ENCODE peak calls at places on chromosome 16, in eight cellular contexts. One of them, this sample, is unnamed.

GRCh38 chr16:82694239-82694874 is 67.6 kb downstream of the CDH13 start:
- DNase-seq in BE2C: no peak
- DNase-seq in cardiac fibroblast: peak
- DNase-seq in lung: no peak
- DNase-seq in uterus: no peak
- DNase-seq in GM23338: no peak
- DNase-seq in heart left ventricle: no peak
- DNase-seq in pancreas: no peak
- DNase-seq in this sample: no peak

GRCh38 chr16:58773870-58774269 is 39.8 kb upstream of the GOT2 start:
- DNase-seq in BE2C: no peak
- DNase-seq in cardiac fibroblast: no peak
- DNase-seq in lung: no peak
- DNase-seq in uterus: no peak
- DNase-seq in GM23338: no peak
- DNase-seq in heart left ventricle: no peak
- DNase-seq in pancreas: no peak
- DNase-seq in this sample: no peak

GRCh38 chr16:66103245-66103644 is 263.2 kb upstream of the CDH5 start:
- DNase-seq in BE2C: no peak
- DNase-seq in cardiac fibroblast: peak
- DNase-seq in lung: no peak
- DNase-seq in uterus: no peak
- DNase-seq in GM23338: no peak
- DNase-seq in heart left ventricle: no peak
- DNase-seq in pancreas: no peak
- DNase-seq in this sample: no peak

GRCh38 chr16:27618611-27619380 is 68.9 kb downstream of the KATNIP start:
- DNase-seq in BE2C: no peak
- DNase-seq in cardiac fibroblast: no peak
- DNase-seq in lung: no peak
- DNase-seq in uterus: no peak
- DNase-seq in GM23338: no peak
- DNase-seq in heart left ventricle: no peak
- DNase-seq in pancreas: no peak
- DNase-seq in this sample: no peak

GRCh38 chr16:23570992-23571632 is 13.6 kb downstream of the UBFD1 start:
- DNase-seq in BE2C: no peak
- DNase-seq in cardiac fibroblast: no peak
- DNase-seq in lung: no peak
- DNase-seq in uterus: no peak
- DNase-seq in GM23338: no peak
- DNase-seq in heart left ventricle: no peak
- DNase-seq in pancreas: no peak
- DNase-seq in this sample: no peak

GRCh38 chr16:86095906-86096485 is 197.0 kb downstream of the IRF8 start:
- DNase-seq in BE2C: no peak
- DNase-seq in cardiac fibroblast: no peak
- DNase-seq in lung: no peak
- DNase-seq in uterus: no peak
- DNase-seq in GM23338: no peak
- DNase-seq in heart left ventricle: no peak
- DNase-seq in pancreas: no peak
- DNase-seq in this sample: no peak

GRCh38 chr16:2799852-2800226 is 1.6 kb downstream of the PRSS41 start:
- DNase-seq in BE2C: no peak
- DNase-seq in cardiac fibroblast: no peak
- DNase-seq in lung: peak
- DNase-seq in uterus: no peak
- DNase-seq in GM23338: no peak
- DNase-seq in heart left ventricle: no peak
- DNase-seq in pancreas: no peak
- DNase-seq in this sample: no peak

GRCh38 chr16:68069511-68070248 is 15.5 kb upstream of the NFATC3 start:
- DNase-seq in BE2C: no peak
- DNase-seq in cardiac fibroblast: no peak
- DNase-seq in lung: peak
- DNase-seq in uterus: no peak
- DNase-seq in GM23338: no peak
- DNase-seq in heart left ventricle: peak
- DNase-seq in pancreas: peak
- DNase-seq in this sample: no peak

GRCh38 chr16:69443809-69444611 is 19.6 kb downstream of the CYB5B start:
- DNase-seq in BE2C: peak
- DNase-seq in cardiac fibroblast: peak
- DNase-seq in lung: no peak
- DNase-seq in uterus: peak
- DNase-seq in GM23338: no peak
- DNase-seq in heart left ventricle: peak
- DNase-seq in pancreas: no peak
- DNase-seq in this sample: no peak

GRCh38 chr16:84735846-84736586 is 36.2 kb downstream of the USP10 start:
- DNase-seq in BE2C: peak
- DNase-seq in cardiac fibroblast: peak
- DNase-seq in lung: peak
- DNase-seq in uterus: no peak
- DNase-seq in GM23338: no peak
- DNase-seq in heart left ventricle: peak
- DNase-seq in pancreas: no peak
- DNase-seq in this sample: no peak

GRCh38 chr16:77816293-77816692 is 27.9 kb downstream of the VAT1L start:
- DNase-seq in BE2C: no peak
- DNase-seq in cardiac fibroblast: peak
- DNase-seq in lung: no peak
- DNase-seq in uterus: no peak
- DNase-seq in GM23338: no peak
- DNase-seq in heart left ventricle: no peak
- DNase-seq in pancreas: peak
- DNase-seq in this sample: no peak

GRCh38 chr16:80029706-80030481 is 429.4 kb upstream of the MAF start:
- DNase-seq in BE2C: no peak
- DNase-seq in cardiac fibroblast: no peak
- DNase-seq in lung: no peak
- DNase-seq in uterus: no peak
- DNase-seq in GM23338: no peak
- DNase-seq in heart left ventricle: no peak
- DNase-seq in pancreas: no peak
- DNase-seq in this sample: no peak

GRCh38 chr16:23107878-23108277 is 41.4 kb downstream of the USP31 start:
- DNase-seq in BE2C: no peak
- DNase-seq in cardiac fibroblast: no peak
- DNase-seq in lung: no peak
- DNase-seq in uterus: no peak
- DNase-seq in GM23338: no peak
- DNase-seq in heart left ventricle: no peak
- DNase-seq in pancreas: no peak
- DNase-seq in this sample: no peak

GRCh38 chr16:81164481-81164880 is 68.3 kb upstream of the GCSH start:
- DNase-seq in BE2C: no peak
- DNase-seq in cardiac fibroblast: no peak
- DNase-seq in lung: no peak
- DNase-seq in uterus: no peak
- DNase-seq in GM23338: no peak
- DNase-seq in heart left ventricle: no peak
- DNase-seq in pancreas: no peak
- DNase-seq in this sample: no peak

GRCh38 chr16:48611329-48612137 is 1.6 kb upstream of the N4BP1 start:
- DNase-seq in BE2C: no peak
- DNase-seq in cardiac fibroblast: no peak
- DNase-seq in lung: no peak
- DNase-seq in uterus: no peak
- DNase-seq in GM23338: peak
- DNase-seq in heart left ventricle: no peak
- DNase-seq in pancreas: no peak
- DNase-seq in this sample: peak

GRCh38 chr16:50644730-50645129 is 36.4 kb downstream of the SNX20 start:
- DNase-seq in BE2C: no peak
- DNase-seq in cardiac fibroblast: peak
- DNase-seq in lung: no peak
- DNase-seq in uterus: peak
- DNase-seq in GM23338: peak
- DNase-seq in heart left ventricle: no peak
- DNase-seq in pancreas: no peak
- DNase-seq in this sample: peak

GRCh38 chr16:56424404-56424765 is 960 bp downstream of the AMFR start:
- DNase-seq in BE2C: no peak
- DNase-seq in cardiac fibroblast: peak
- DNase-seq in lung: no peak
- DNase-seq in uterus: no peak
- DNase-seq in GM23338: peak
- DNase-seq in heart left ventricle: no peak
- DNase-seq in pancreas: no peak
- DNase-seq in this sample: no peak
- H3K4me3 ChIP-seq in BE2C: peak
- H3K4me3 ChIP-seq in cardiac fibroblast: peak
- H3K4me3 ChIP-seq in lung: peak
- H3K4me3 ChIP-seq in uterus: peak
- H3K4me3 ChIP-seq in GM23338: peak
- H3K4me3 ChIP-seq in heart left ventricle: peak
- H3K4me3 ChIP-seq in pancreas: peak
- H3K4me3 ChIP-seq in this sample: peak

GRCh38 chr16:54094641-54095040 is 191.9 kb downstream of the IRX3 start:
- DNase-seq in BE2C: no peak
- DNase-seq in cardiac fibroblast: no peak
- DNase-seq in lung: no peak
- DNase-seq in uterus: no peak
- DNase-seq in GM23338: no peak
- DNase-seq in heart left ventricle: no peak
- DNase-seq in pancreas: no peak
- DNase-seq in this sample: no peak
- TF ChIP-seq CTCF in BE2C: no peak
- TF ChIP-seq CTCF in cardiac fibroblast: no peak
- TF ChIP-seq CTCF in lung: no peak
- TF ChIP-seq CTCF in uterus: no peak
- TF ChIP-seq CTCF in GM23338: no peak
- TF ChIP-seq CTCF in heart left ventricle: no peak
- TF ChIP-seq CTCF in pancreas: no peak
- TF ChIP-seq CTCF in this sample: no peak

GRCh38 chr16:87950765-87951549 is at the start of gene BANP:
- DNase-seq in BE2C: peak
- DNase-seq in cardiac fibroblast: peak
- DNase-seq in lung: peak
- DNase-seq in uterus: peak
- DNase-seq in GM23338: peak
- DNase-seq in heart left ventricle: peak
- DNase-seq in pancreas: peak
- DNase-seq in this sample: peak

GRCh38 chr16:87951550-87952538 is 610 bp downstream of the BANP start:
- DNase-seq in BE2C: no peak
- DNase-seq in cardiac fibroblast: peak
- DNase-seq in lung: no peak
- DNase-seq in uterus: no peak
- DNase-seq in GM23338: peak
- DNase-seq in heart left ventricle: peak
- DNase-seq in pancreas: peak
- DNase-seq in this sample: peak

GRCh38 chr16:87953308-87954208 is 2.3 kb downstream of the BANP start:
- DNase-seq in BE2C: no peak
- DNase-seq in cardiac fibroblast: no peak
- DNase-seq in lung: no peak
- DNase-seq in uterus: no peak
- DNase-seq in GM23338: no peak
- DNase-seq in heart left ventricle: no peak
- DNase-seq in pancreas: no peak
- DNase-seq in this sample: no peak

GRCh38 chr16:87954361-87954760 is 3.1 kb downstream of the BANP start:
- DNase-seq in BE2C: no peak
- DNase-seq in cardiac fibroblast: no peak
- DNase-seq in lung: no peak
- DNase-seq in uterus: no peak
- DNase-seq in GM23338: no peak
- DNase-seq in heart left ventricle: no peak
- DNase-seq in pancreas: no peak
- DNase-seq in this sample: no peak

DNA sequence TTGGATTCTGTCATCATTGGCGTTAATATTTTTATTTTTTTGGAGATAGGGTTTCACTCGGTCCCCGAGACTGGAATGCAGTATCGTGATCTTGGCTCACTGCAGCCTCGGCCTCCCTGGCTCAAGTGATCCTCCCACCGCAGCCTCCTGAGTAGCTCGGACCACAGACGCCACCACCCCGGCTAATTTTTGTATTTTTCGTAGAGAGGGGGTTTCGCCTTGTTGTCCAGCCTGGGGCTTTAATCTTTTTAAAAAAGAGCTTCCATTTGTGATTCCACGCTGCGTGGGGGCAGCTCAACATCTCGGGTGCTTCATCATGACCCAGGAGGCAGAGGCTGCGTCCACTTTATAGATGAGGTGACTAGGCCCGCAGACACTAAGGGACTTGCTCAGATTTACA is 1.5 kb downstream of the BANP start:
- DNase-seq in BE2C: no peak
- DNase-seq in cardiac fibroblast: no peak
- DNase-seq in lung: no peak
- DNase-seq in uterus: no peak
- DNase-seq in GM23338: no peak
- DNase-seq in heart left ventricle: no peak
- DNase-seq in pancreas: no peak
- DNase-seq in this sample: no peak
- H3K4me3 ChIP-seq in BE2C: peak
- H3K4me3 ChIP-seq in cardiac fibroblast: peak
- H3K4me3 ChIP-seq in lung: no peak
- H3K4me3 ChIP-seq in uterus: no peak
- H3K4me3 ChIP-seq in GM23338: peak
- H3K4me3 ChIP-seq in heart left ventricle: no peak
- H3K4me3 ChIP-seq in pancreas: no peak
- H3K4me3 ChIP-seq in this sample: peak

GRCh38 chr16:61149709-61150108 is 886.5 kb downstream of the CDH8 start:
- DNase-seq in BE2C: no peak
- DNase-seq in cardiac fibroblast: no peak
- DNase-seq in lung: no peak
- DNase-seq in uterus: no peak
- DNase-seq in GM23338: no peak
- DNase-seq in heart left ventricle: no peak
- DNase-seq in pancreas: no peak
- DNase-seq in this sample: no peak

GRCh38 chr16:61150351-61150750 is 885.9 kb downstream of the CDH8 start:
- DNase-seq in BE2C: no peak
- DNase-seq in cardiac fibroblast: no peak
- DNase-seq in lung: no peak
- DNase-seq in uterus: no peak
- DNase-seq in GM23338: no peak
- DNase-seq in heart left ventricle: no peak
- DNase-seq in pancreas: no peak
- DNase-seq in this sample: no peak

GRCh38 chr16:61146429-61146828 is 889.8 kb downstream of the CDH8 start:
- DNase-seq in BE2C: no peak
- DNase-seq in cardiac fibroblast: no peak
- DNase-seq in lung: no peak
- DNase-seq in uterus: no peak
- DNase-seq in GM23338: no peak
- DNase-seq in heart left ventricle: no peak
- DNase-seq in pancreas: no peak
- DNase-seq in this sample: peak

DNA sequence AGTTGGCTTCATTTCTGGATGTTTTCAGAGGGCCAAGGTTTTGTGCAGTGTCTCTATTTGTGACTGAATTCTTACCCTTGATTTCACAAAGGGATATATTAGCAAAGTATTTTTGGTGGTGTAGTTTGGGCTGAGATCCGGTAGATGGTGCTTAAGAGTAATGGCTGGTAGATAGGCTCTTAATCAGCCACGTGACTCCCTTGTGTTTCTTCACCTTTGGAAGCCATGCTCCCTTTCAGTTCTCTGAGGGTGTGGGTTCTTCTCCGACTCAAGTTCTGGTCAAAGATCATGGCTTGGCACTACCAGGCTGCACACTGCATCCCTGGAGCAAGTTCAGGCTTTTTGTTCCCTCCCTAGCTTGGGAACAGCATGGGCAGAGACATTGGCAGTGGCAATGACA is 887.3 kb downstream of the CDH8 start:
- DNase-seq in BE2C: no peak
- DNase-seq in cardiac fibroblast: no peak
- DNase-seq in lung: no peak
- DNase-seq in uterus: no peak
- DNase-seq in GM23338: peak
- DNase-seq in heart left ventricle: no peak
- DNase-seq in pancreas: no peak
- DNase-seq in this sample: peak
- TF ChIP-seq CTCF in BE2C: peak
- TF ChIP-seq CTCF in cardiac fibroblast: no peak
- TF ChIP-seq CTCF in lung: no peak
- TF ChIP-seq CTCF in uterus: no peak
- TF ChIP-seq CTCF in GM23338: peak
- TF ChIP-seq CTCF in heart left ventricle: no peak
- TF ChIP-seq CTCF in pancreas: no peak
- TF ChIP-seq CTCF in this sample: no peak

This sample was measured in GM12865.